ENCODE peak calls at places on chromosomes 7 and 10, in four cellular contexts. C is endothelial cell; X is IMR-90; G is CD8-positive, alpha-beta T cell. M is an unnamed sample.

GRCh38 chr7:121872831-121873764 is at the start of gene PTPRZ1:
- DNase-seq in X (peak), C (peak), G (no peak), M (peak)

GRCh38 chr10:109966961-109967738 is 40.6 kb upstream of the ADD3 start:
- DNase-seq in X (peak), G (no peak), C (peak), M (peak)

GRCh38 chr7:20340839-20341238 is 10.1 kb downstream of the ITGB8 start:
- DNase-seq in X (no peak), G (no peak), C (no peak), M (peak)

GRCh38 chr7:139426258-139427028 is 57.0 kb downstream of the KLRG2 start:
- DNase-seq in X (no peak), G (no peak), C (no peak), M (peak)

GRCh38 chr10:3455385-3456334 is 283.1 kb upstream of the PITRM1 start:
- DNase-seq in G (no peak), C (peak), X (peak), M (no peak)

GRCh38 chr7:107016312-107016711 is 28.2 kb upstream of the PRKAR2B start:
- DNase-seq in X (no peak), C (no peak), G (no peak), M (no peak)

GRCh38 chr10:103139803-103140202 is 53.3 kb downstream of the NT5C2 start:
- DNase-seq in G (no peak), C (no peak), X (no peak), M (no peak)

GRCh38 chr7:45921699-45922519 is 837 bp upstream of the IGFBP3 start:
- DNase-seq in X (peak), G (no peak), C (peak), M (peak)

GRCh38 chr10:125824736-125825135 is 1.4 kb downstream of the BCCIP start:
- DNase-seq in C (no peak), X (peak), G (no peak), M (peak)

GRCh38 chr10:129531969-129532660 is 65.1 kb downstream of the MGMT start:
- DNase-seq in X (no peak), C (no peak), G (no peak), M (no peak)

GRCh38 chr7:47803029-47803428 is 145.2 kb downstream of the PKD1L1 start:
- DNase-seq in C (no peak), X (no peak), G (no peak), M (no peak)

GRCh38 chr10:110919349-110919931 is at the start of gene SHOC2:
- DNase-seq in X (no peak), C (peak), G (peak), M (no peak)

GRCh38 chr7:17696422-17696821 is 243.9 kb downstream of the SNX13 start:
- DNase-seq in G (no peak), X (peak), C (no peak), M (peak)

GRCh38 chr7:156160811-156161210 is 348.5 kb upstream of the SHH start:
- DNase-seq in G (no peak), X (no peak), C (no peak), M (no peak)

GRCh38 chr7:46784746-46785145 is 797.2 kb downstream of the TNS3 start:
- DNase-seq in X (peak), G (no peak), C (no peak), M (peak)

GRCh38 chr10:92848037-92848440 is 281 bp upstream of the EXOC6 start:
- DNase-seq in G (no peak), C (no peak), X (no peak), M (no peak)

GRCh38 chr7:22851140-22851539 is 28.5 kb upstream of the TOMM7 start:
- DNase-seq in X (no peak), G (no peak), C (no peak), M (no peak)

GRCh38 chr7:22854158-22855048 is 31.8 kb upstream of the TOMM7 start:
- DNase-seq in G (no peak), C (peak), X (peak), M (peak)

GRCh38 chr7:22853138-22853537 is 30.5 kb upstream of the TOMM7 start:
- DNase-seq in G (no peak), C (no peak), X (no peak), M (no peak)

GRCh38 chr7:22855049-22855392 is 32.4 kb upstream of the TOMM7 start:
- DNase-seq in X (no peak), C (no peak), G (no peak), M (no peak)

DNA sequence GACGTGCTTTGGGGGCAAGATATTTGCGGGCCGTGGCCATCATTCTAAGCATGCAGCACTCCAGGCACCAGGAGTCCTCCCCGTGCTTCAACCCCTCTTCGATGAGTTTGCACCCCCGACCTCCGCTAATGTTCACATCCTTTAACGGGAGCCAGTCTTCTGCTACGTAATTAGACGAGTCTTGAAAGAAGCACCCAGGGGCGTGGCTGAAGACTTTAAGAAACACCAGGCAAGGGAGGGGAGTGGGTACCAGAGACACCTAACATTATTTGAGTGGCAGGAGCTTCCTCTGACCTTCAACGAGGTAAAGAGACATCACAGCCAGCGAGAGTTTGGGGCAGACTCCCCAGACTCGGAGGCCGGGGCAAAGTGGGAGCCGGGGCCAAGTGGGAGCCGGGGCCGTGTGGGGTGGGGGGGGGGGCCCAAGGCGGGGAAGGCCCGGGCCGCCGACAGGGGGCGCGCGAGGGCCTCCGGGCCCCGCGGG is 31.1 kb upstream of the TOMM7 start:
- DNase-seq in X (no peak), C (no peak), G (peak), M (no peak)
- TF ChIP-seq CTCF in X (peak), C (no peak), G (no peak), M (peak)

GRCh38 chr7:143850682-143851081 is 51.3 kb downstream of the TCAF1 start:
- DNase-seq in X (no peak), C (no peak), G (no peak), M (no peak)
- TF ChIP-seq CTCF in X (no peak), C (no peak), G (no peak), M (no peak)

DNA sequence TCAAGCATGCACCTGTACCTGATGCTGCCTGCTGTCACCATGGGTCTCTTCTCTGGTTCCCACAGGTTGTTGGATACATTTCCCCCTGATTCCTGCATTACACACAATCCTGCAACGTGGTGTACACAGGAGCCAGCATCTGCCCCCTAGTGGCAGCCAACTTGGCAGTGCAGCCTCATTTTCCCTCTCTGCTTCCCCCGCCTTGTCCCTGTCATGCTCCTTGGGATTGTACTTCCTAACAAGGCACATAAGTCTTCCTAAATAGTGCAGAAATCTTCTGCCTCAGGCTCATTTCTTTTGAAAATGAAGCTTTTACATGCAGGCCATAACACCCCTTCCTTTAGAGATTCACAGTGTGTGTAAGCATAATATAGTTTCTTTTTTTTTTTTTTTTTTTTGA is 387.5 kb downstream of the CCSER2 start:
- DNase-seq in X (peak), C (peak), G (no peak), M (peak)
- TF ChIP-seq CTCF in X (peak), C (peak), G (no peak), M (peak)

DNA sequence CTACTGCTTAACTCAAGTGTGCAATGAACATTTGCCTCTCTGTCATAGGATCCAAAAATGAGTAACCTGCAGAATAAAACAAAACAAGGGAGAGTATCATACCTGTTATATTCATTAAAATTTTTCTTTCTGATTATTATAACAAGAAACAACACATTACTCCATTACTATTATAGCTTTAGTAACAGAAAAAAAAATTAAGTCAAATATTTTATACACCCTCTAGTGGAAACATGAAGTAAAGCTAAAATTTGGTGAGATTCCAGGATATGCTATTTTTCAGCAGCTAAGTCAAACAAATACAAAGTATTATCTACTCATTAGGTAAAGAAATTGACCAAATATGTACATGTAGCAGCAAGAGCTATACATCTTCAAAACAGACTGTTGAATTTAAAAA is 56.3 kb downstream of the PDZD8 start:
- DNase-seq in G (no peak), C (no peak), X (peak), M (no peak)
- TF ChIP-seq CTCF in G (peak), C (peak), X (peak), M (no peak)

GRCh38 chr7:100126239-100126930 is 382 bp upstream of the MBLAC1 start:
- DNase-seq in G (no peak), X (no peak), C (no peak), M (no peak)
- TF ChIP-seq CTCF in G (no peak), X (no peak), C (no peak), M (no peak)

M was measured in bronchial epithelial cell.